ENCODE peak calls at places on chromosomes 11 and 22, in nine cellular contexts. B is cardiac fibroblast, C is A673, Y is NB4, X is bronchial epithelial cell, E is MM.1S, D is mammary epithelial cell, Z is foreskin fibroblast, U is Peyer's patch. I is an unnamed sample.

GRCh38 chr11:76763573-76764348 is 19.4 kb upstream of the TSKU start:
- DNase-seq in B (peak), C (peak), Y (peak), X (peak), E (no peak), D (peak), Z (peak), U (no peak), I (no peak)

GRCh38 chr11:79294845-79295520 is 145.8 kb downstream of the TENM4 start:
- DNase-seq in B (no peak), C (no peak), Y (no peak), X (no peak), E (no peak), D (no peak), Z (no peak), U (no peak), I (no peak)

GRCh38 chr11:13891911-13892310 is 70.6 kb upstream of the SPON1 start:
- DNase-seq in B (no peak), C (no peak), Y (no peak), X (no peak), E (no peak), D (no peak), Z (no peak), U (no peak), I (no peak)

GRCh38 chr11:825366-826231 is 2.1 kb upstream of the CRACR2B start:
- DNase-seq in B (no peak), C (no peak), Y (no peak), X (no peak), E (no peak), D (no peak), Z (no peak), U (no peak), I (no peak)

GRCh38 chr22:26406118-26406517 is 22.9 kb upstream of the ASPHD2 start:
- DNase-seq in B (peak), C (no peak), Y (no peak), X (no peak), E (no peak), D (no peak), Z (peak), U (no peak), I (no peak)

GRCh38 chr11:65390099-65390941 is 3.9 kb downstream of the FRMD8 start:
- DNase-seq in B (no peak), C (peak), Y (no peak), X (no peak), E (no peak), D (peak), Z (peak), U (no peak), I (no peak)

GRCh38 chr22:29330753-29331152 is 15.3 kb upstream of the RASL10A start:
- DNase-seq in B (peak), C (no peak), Y (peak), X (no peak), E (no peak), D (no peak), Z (peak), U (no peak), I (no peak)

GRCh38 chr11:5380740-5381342 is 2.8 kb upstream of the OR51M1 start:
- DNase-seq in B (peak), C (peak), Y (peak), X (peak), E (peak), D (peak), Z (peak), U (peak), I (no peak)

GRCh38 chr11:409008-409599 is 5.7 kb downstream of the SIGIRR start:
- DNase-seq in B (no peak), C (no peak), Y (no peak), X (no peak), E (no peak), D (no peak), Z (no peak), U (peak), I (no peak)

GRCh38 chr22:50105529-50106100 is 15.8 kb downstream of the MOV10L1 start:
- DNase-seq in B (peak), C (no peak), Y (no peak), X (peak), E (peak), D (peak), Z (peak), U (peak), I (no peak)

GRCh38 chr22:36467042-36467810 is 14.2 kb downstream of the TXN2 start:
- DNase-seq in B (peak), C (peak), Y (peak), X (no peak), E (no peak), D (peak), Z (peak), U (no peak), I (no peak)

GRCh38 chr22:29994941-29995340 is 85.3 kb upstream of the HORMAD2 start:
- DNase-seq in B (peak), C (no peak), Y (no peak), X (peak), E (no peak), D (no peak), Z (peak), U (no peak), I (no peak)

GRCh38 chr11:9313648-9314290 is 624 bp downstream of the TMEM41B start:
- DNase-seq in B (peak), C (peak), Y (peak), X (peak), E (peak), D (peak), Z (peak), U (peak), I (no peak)

GRCh38 chr22:20567993-20568417 is 60.6 kb downstream of the MED15 start:
- DNase-seq in B (peak), C (no peak), Y (no peak), X (no peak), E (no peak), D (no peak), Z (peak), U (no peak), I (no peak)

GRCh38 chr22:49937758-49938564 is 19.5 kb downstream of the CRELD2 start:
- DNase-seq in B (no peak), C (no peak), Y (no peak), X (no peak), E (peak), D (no peak), Z (no peak), U (no peak), I (no peak)

GRCh38 chr22:42322562-42322926 is 52.1 kb upstream of the TCF20 start:
- DNase-seq in B (no peak), C (no peak), Y (no peak), X (peak), E (no peak), D (no peak), Z (no peak), U (no peak), I (no peak)

GRCh38 chr22:30612789-30613188 is 5.8 kb downstream of the TCN2 start:
- DNase-seq in B (no peak), C (no peak), Y (no peak), X (no peak), E (no peak), D (no peak), Z (no peak), U (no peak), I (no peak)

GRCh38 chr22:46012881-46013281 is 35.9 kb upstream of the WNT7B start:
- DNase-seq in B (no peak), C (no peak), Y (no peak), X (no peak), E (no peak), D (no peak), Z (no peak), U (peak), I (no peak)

GRCh38 chr11:64788321-64789215 is 10.2 kb upstream of the SF1 start:
- DNase-seq in B (no peak), C (no peak), Y (no peak), X (no peak), E (no peak), D (no peak), Z (no peak), U (no peak), I (no peak)

GRCh38 chr22:36097880-36098279 is 62.7 kb downstream of the APOL3 start:
- DNase-seq in B (peak), C (no peak), Y (no peak), X (peak), E (no peak), D (peak), Z (no peak), U (no peak), I (no peak)

GRCh38 chr11:1943977-1944376 is 3.2 kb upstream of the MRPL23 start:
- DNase-seq in B (peak), C (peak), Y (no peak), X (peak), E (no peak), D (peak), Z (peak), U (peak), I (no peak)

GRCh38 chr11:34773211-34773610 is 143.0 kb downstream of the APIP start:
- DNase-seq in B (no peak), C (no peak), Y (no peak), X (no peak), E (no peak), D (no peak), Z (no peak), U (no peak), I (no peak)

GRCh38 chr11:35234836-35235235 is 95.9 kb downstream of the CD44 start:
- DNase-seq in B (peak), C (no peak), Y (no peak), X (no peak), E (no peak), D (no peak), Z (peak), U (no peak), I (no peak)

GRCh38 chr22:31530816-31531180 is 34.5 kb downstream of the SFI1 start:
- DNase-seq in B (peak), C (no peak), Y (no peak), X (no peak), E (no peak), D (no peak), Z (no peak), U (no peak), I (no peak)

GRCh38 chr11:122584670-122585069 is 70.9 kb upstream of the UBASH3B start:
- DNase-seq in B (no peak), C (no peak), Y (no peak), X (no peak), E (no peak), D (no peak), Z (no peak), U (no peak), I (no peak)

GRCh38 chr11:128559496-128560103 is 27.8 kb downstream of the ETS1 start:
- DNase-seq in B (no peak), C (no peak), Y (no peak), X (peak), E (no peak), D (no peak), Z (peak), U (no peak), I (no peak)

GRCh38 chr11:116211166-116211565 is 561.6 kb downstream of the BUD13 start:
- DNase-seq in B (no peak), C (no peak), Y (no peak), X (no peak), E (no peak), D (no peak), Z (no peak), U (no peak), I (no peak)

GRCh38 chr11:63683133-63683991 is 2.1 kb downstream of the RTN3 start:
- DNase-seq in B (no peak), C (peak), Y (peak), X (no peak), E (no peak), D (no peak), Z (peak), U (no peak), I (no peak)

GRCh38 chr22:37545703-37546435 is 14.4 kb upstream of the CDC42EP1 start:
- DNase-seq in B (peak), C (no peak), Y (no peak), X (peak), E (no peak), D (peak), Z (peak), U (peak), I (no peak)

GRCh38 chr22:41620646-41621098 is at the start of gene DESI1:
- DNase-seq in B (no peak), C (peak), Y (no peak), X (peak), E (no peak), D (no peak), Z (no peak), U (no peak), I (no peak)

GRCh38 chr22:20433686-20434241 is 3.9 kb downstream of the SCARF2 start:
- DNase-seq in B (no peak), C (no peak), Y (no peak), X (no peak), E (no peak), D (no peak), Z (no peak), U (peak), I (peak)

GRCh38 chr11:47213985-47214564 is 699 bp upstream of the DDB2 start:
- DNase-seq in B (peak), C (peak), Y (peak), X (peak), E (peak), D (peak), Z (peak), U (peak), I (no peak)

GRCh38 chr22:27438271-27438980 is 363.1 kb downstream of the MN1 start:
- DNase-seq in B (peak), C (peak), Y (peak), X (no peak), E (no peak), D (no peak), Z (peak), U (no peak), I (peak)

GRCh38 chr22:41947181-41948080 is 479 bp upstream of the CENPM start:
- DNase-seq in B (no peak), C (no peak), Y (no peak), X (no peak), E (no peak), D (no peak), Z (no peak), U (no peak), I (no peak)

GRCh38 chr11:32118025-32118974 is 27.4 kb downstream of the RCN1 start:
- DNase-seq in B (peak), C (peak), Y (peak), X (peak), E (no peak), D (peak), Z (peak), U (no peak), I (no peak)

GRCh38 chr11:124869331-124869730 is 4.1 kb downstream of the ROBO3 start:
- DNase-seq in B (no peak), C (no peak), Y (no peak), X (no peak), E (no peak), D (no peak), Z (no peak), U (no peak), I (no peak)

GRCh38 chr11:30321321-30321720 is 1.6 kb upstream of the ARL14EP start:
- DNase-seq in B (no peak), C (no peak), Y (no peak), X (no peak), E (no peak), D (no peak), Z (no peak), U (no peak), I (no peak)

GRCh38 chr11:116427903-116428637 is 344.7 kb downstream of the BUD13 start:
- DNase-seq in B (no peak), C (peak), Y (no peak), X (no peak), E (no peak), D (peak), Z (no peak), U (peak), I (no peak)

GRCh38 chr22:46563381-46564083 is 26.1 kb upstream of the CELSR1 start:
- DNase-seq in B (peak), C (peak), Y (peak), X (peak), E (peak), D (peak), Z (peak), U (peak), I (peak)

DNA sequence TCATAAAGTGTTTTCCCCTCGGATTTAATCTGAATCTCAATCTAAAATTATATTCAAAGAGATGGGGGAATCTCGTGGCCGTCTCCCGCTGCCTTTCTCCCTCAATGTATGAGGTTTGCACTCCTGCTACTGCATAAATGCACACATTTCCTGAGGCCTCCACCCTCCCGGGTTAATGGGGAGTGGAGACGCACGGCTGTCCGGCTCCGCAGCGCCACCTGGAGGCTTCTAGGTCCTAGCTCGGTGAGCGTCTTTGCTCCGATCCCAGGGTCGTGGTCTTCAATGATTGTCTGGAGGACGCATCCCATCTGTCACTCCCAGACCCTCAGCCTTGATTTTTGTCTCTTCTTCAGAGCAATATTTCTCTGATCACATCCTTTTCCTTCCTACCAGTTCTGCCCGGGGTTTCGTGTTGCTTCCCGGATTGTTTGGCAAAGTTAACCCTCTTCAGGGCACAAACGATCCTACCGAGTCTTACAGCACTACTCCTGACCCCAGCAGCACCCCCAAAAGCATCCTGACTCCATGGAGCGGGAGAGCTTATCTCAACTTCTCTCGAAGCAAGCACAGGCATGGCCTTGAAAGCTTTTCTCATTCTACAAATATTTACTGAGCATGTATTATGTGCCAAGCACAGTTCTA is at the start of gene LMO1:
- DNase-seq in B (peak), C (peak), Y (peak), X (peak), E (peak), D (peak), Z (peak), U (peak), I (peak)
- TF ChIP-seq CTCF in B (peak), C (peak), Y (peak), X (peak), E (peak), D (peak), Z (peak), U (peak), I (peak)

GRCh38 chr11:19834761-19835160 is 122.1 kb downstream of the NAV2 start:
- DNase-seq in B (peak), C (no peak), Y (no peak), X (no peak), E (no peak), D (no peak), Z (no peak), U (no peak), I (no peak)

GRCh38 chr11:19832901-19833300 is 120.3 kb downstream of the NAV2 start:
- DNase-seq in B (no peak), C (no peak), Y (no peak), X (no peak), E (no peak), D (no peak), Z (no peak), U (no peak), I (no peak)

GRCh38 chr11:19838994-19839768 is 126.5 kb downstream of the NAV2 start:
- DNase-seq in B (peak), C (no peak), Y (no peak), X (no peak), E (no peak), D (no peak), Z (no peak), U (no peak), I (no peak)

GRCh38 chr11:19832166-19832750 is 119.6 kb downstream of the NAV2 start:
- DNase-seq in B (no peak), C (no peak), Y (no peak), X (no peak), E (no peak), D (no peak), Z (no peak), U (no peak), I (peak)

DNA sequence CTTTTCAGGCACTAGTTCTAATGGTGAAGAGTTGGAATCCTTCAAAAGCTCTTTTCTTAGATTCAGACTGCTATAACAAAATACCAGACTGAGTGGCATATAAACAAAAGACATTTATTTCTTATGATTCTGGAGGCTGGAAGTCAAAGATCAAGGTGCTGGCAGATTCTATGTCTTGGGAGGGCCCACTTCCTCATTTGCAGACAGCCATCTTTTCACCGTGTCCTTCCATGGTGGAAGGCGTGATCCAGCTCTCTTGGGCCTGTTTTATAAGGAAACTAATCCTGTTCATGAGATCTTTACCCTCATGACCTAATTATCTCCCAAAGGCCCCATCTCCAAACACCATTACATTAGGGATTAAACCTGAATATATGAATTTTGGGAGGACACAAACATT is 124.0 kb downstream of the NAV2 start:
- DNase-seq in B (no peak), C (no peak), Y (no peak), X (no peak), E (no peak), D (no peak), Z (no peak), U (no peak), I (no peak)
- TF ChIP-seq CTCF in B (no peak), C (no peak), Y (no peak), X (no peak), E (no peak), D (no peak), Z (no peak), U (no peak), I (no peak)

GRCh38 chr11:10952872-10953271 is 95.0 kb upstream of the ZBED5 start:
- DNase-seq in B (no peak), C (no peak), Y (no peak), X (no peak), E (no peak), D (no peak), Z (no peak), U (no peak), I (no peak)
- TF ChIP-seq CTCF in B (no peak), C (no peak), Y (no peak), X (no peak), E (no peak), D (no peak), Z (no peak), U (no peak), I (no peak)

GRCh38 chr22:44005524-44005923 is 18.6 kb upstream of the PARVB start:
- DNase-seq in B (no peak), C (no peak), Y (peak), X (no peak), E (no peak), D (no peak), Z (no peak), U (no peak), I (no peak)

GRCh38 chr22:44000123-44000522 is 24.0 kb upstream of the PARVB start:
- DNase-seq in B (no peak), C (no peak), Y (no peak), X (no peak), E (no peak), D (no peak), Z (no peak), U (no peak), I (no peak)

GRCh38 chr22:44002324-44002723 is 21.8 kb upstream of the PARVB start:
- DNase-seq in B (no peak), C (no peak), Y (no peak), X (no peak), E (no peak), D (no peak), Z (no peak), U (no peak), I (no peak)

GRCh38 chr22:44003016-44003775 is 20.9 kb upstream of the PARVB start:
- DNase-seq in B (no peak), C (no peak), Y (no peak), X (no peak), E (no peak), D (no peak), Z (no peak), U (no peak), I (no peak)

GRCh38 chr22:44003776-44004460 is 20.2 kb upstream of the PARVB start:
- DNase-seq in B (no peak), C (no peak), Y (no peak), X (no peak), E (no peak), D (no peak), Z (peak), U (no peak), I (no peak)
- TF ChIP-seq CTCF in B (peak), C (no peak), Y (no peak), X (peak), E (no peak), D (no peak), Z (no peak), U (no peak), I (no peak)

GRCh38 chr22:22870577-22871398 is 16.8 kb upstream of the IGLL5 start:
- DNase-seq in B (peak), C (no peak), Y (peak), X (no peak), E (peak), D (no peak), Z (no peak), U (no peak), I (no peak)
- TF ChIP-seq CTCF in B (no peak), C (peak), Y (peak), X (no peak), E (peak), D (no peak), Z (no peak), U (no peak), I (no peak)